ENCODE peak calls at places on chromosomes 13 and 19, in four cellular contexts. Y is activated CD4-positive, alpha-beta T cell treated with anti-CD3 and anti-CD28 coated beads, Interleukin-2, amount 50 U/mL, for 1 hour; T is NCI-H510A treated with DMSO at 0.1 percent for 48 hours; Q is stimulated activated CD8-positive, alpha-beta memory T cell treated with anti-CD3 and anti-CD28 coated beads, Interleukin-7, amount 100 ng/mL, for 24 hours. V is an unnamed sample.

GRCh38 chr19:17617807-17618192 is 62.4 kb downstream of the COLGALT1 start:
- DNase-seq in Y (no peak), T (no peak), Q (no peak), V (no peak)

GRCh38 chr13:34654682-34655081 is 287.4 kb upstream of the NBEA start:
- DNase-seq in Y (no peak), T (no peak), Q (no peak), V (no peak)

GRCh38 chr19:2462635-2463421 is 6.1 kb upstream of the LMNB2 start:
- DNase-seq in Y (no peak), T (no peak), Q (no peak), V (peak)

GRCh38 chr19:7199613-7200533 is 94.3 kb downstream of the INSR start:
- DNase-seq in Y (no peak), T (no peak), Q (no peak), V (no peak)

GRCh38 chr19:4870025-4870700 is 2.7 kb upstream of the PLIN3 start:
- DNase-seq in Y (no peak), T (no peak), Q (no peak), V (no peak)

GRCh38 chr13:108594153-108594552 is 35.3 kb upstream of the MYO16 start:
- DNase-seq in Y (no peak), T (no peak), Q (no peak), V (no peak)

GRCh38 chr19:2777952-2778683 is 5.0 kb downstream of the SGTA start:
- DNase-seq in Y (no peak), T (no peak), Q (no peak), V (no peak)

GRCh38 chr13:64347662-64348061 is 2882.5 kb downstream of the PCDH9 start:
- DNase-seq in Y (no peak), T (no peak), Q (no peak), V (no peak)

GRCh38 chr13:35599385-35599784 is 122.9 kb upstream of the MAB21L1 start:
- DNase-seq in Y (no peak), T (no peak), Q (no peak), V (no peak)

GRCh38 chr19:5434970-5435641 is 20.1 kb upstream of the ZNRF4 start:
- DNase-seq in Y (no peak), T (no peak), Q (peak), V (no peak)

GRCh38 chr19:33621811-33622504 is at the start of gene CHST8:
- DNase-seq in Y (no peak), T (peak), Q (no peak), V (no peak)

GRCh38 chr19:35417713-35418534 is 30.1 kb upstream of the FFAR2 start:
- DNase-seq in Y (no peak), T (no peak), Q (no peak), V (no peak)

GRCh38 chr19:41413947-41414346 is 13.2 kb downstream of the B3GNT8 start:
- DNase-seq in Y (no peak), T (no peak), Q (no peak), V (no peak)

GRCh38 chr13:20671789-20672188 is 31.7 kb upstream of the IL17D start:
- DNase-seq in Y (no peak), T (no peak), Q (no peak), V (no peak)

GRCh38 chr13:32473650-32474049 is 45.7 kb upstream of the N4BP2L1 start:
- DNase-seq in Y (no peak), T (no peak), Q (no peak), V (no peak)

V was measured in DMS153.